ENCODE peak calls at places on chromosomes 6 and 20, in seven cellular contexts. One of them, this sample, is unnamed.

GRCh38 chr6:136466789-136467585 is 83.2 kb downstream of the MAP7 start:
- DNase-seq in activated CD8-positive, alpha-beta memory T cell treated with anti-CD3 and anti-CD28 coated beads for 4 hours: no peak
- DNase-seq in activated effector memory CD4-positive, alpha-beta T cell treated with Interleukin-2 at 50 U/mL for 16 hours: no peak
- DNase-seq in CD4-positive, CD25-positive, alpha-beta regulatory T cell: no peak
- DNase-seq in CD8-positive, alpha-beta memory T cell: no peak
- DNase-seq in H7: no peak
- DNase-seq in Kasumi-1: no peak
- DNase-seq in this sample: no peak

GRCh38 chr6:42185597-42185996 is 9.2 kb downstream of the GUCA1B start:
- DNase-seq in activated CD8-positive, alpha-beta memory T cell treated with anti-CD3 and anti-CD28 coated beads for 4 hours: no peak
- DNase-seq in activated effector memory CD4-positive, alpha-beta T cell treated with Interleukin-2 at 50 U/mL for 16 hours: no peak
- DNase-seq in CD4-positive, CD25-positive, alpha-beta regulatory T cell: no peak
- DNase-seq in CD8-positive, alpha-beta memory T cell: no peak
- DNase-seq in H7: no peak
- DNase-seq in Kasumi-1: no peak
- DNase-seq in this sample: no peak

GRCh38 chr6:159170999-159171712 is 2.0 kb downstream of the FNDC1 start:
- DNase-seq in activated CD8-positive, alpha-beta memory T cell treated with anti-CD3 and anti-CD28 coated beads for 4 hours: no peak
- DNase-seq in activated effector memory CD4-positive, alpha-beta T cell treated with Interleukin-2 at 50 U/mL for 16 hours: no peak
- DNase-seq in CD4-positive, CD25-positive, alpha-beta regulatory T cell: no peak
- DNase-seq in CD8-positive, alpha-beta memory T cell: no peak
- DNase-seq in H7: no peak
- DNase-seq in Kasumi-1: no peak
- DNase-seq in this sample: no peak

GRCh38 chr6:159716247-159717086 is 10.8 kb upstream of the WTAP start:
- DNase-seq in activated CD8-positive, alpha-beta memory T cell treated with anti-CD3 and anti-CD28 coated beads for 4 hours: no peak
- DNase-seq in activated effector memory CD4-positive, alpha-beta T cell treated with Interleukin-2 at 50 U/mL for 16 hours: no peak
- DNase-seq in CD4-positive, CD25-positive, alpha-beta regulatory T cell: no peak
- DNase-seq in CD8-positive, alpha-beta memory T cell: no peak
- DNase-seq in H7: no peak
- DNase-seq in Kasumi-1: peak; percentile 11
- DNase-seq in this sample: no peak

GRCh38 chr6:163867518-163868292 is 453.2 kb downstream of the QKI start:
- DNase-seq in activated CD8-positive, alpha-beta memory T cell treated with anti-CD3 and anti-CD28 coated beads for 4 hours: no peak
- DNase-seq in activated effector memory CD4-positive, alpha-beta T cell treated with Interleukin-2 at 50 U/mL for 16 hours: no peak
- DNase-seq in CD4-positive, CD25-positive, alpha-beta regulatory T cell: no peak
- DNase-seq in CD8-positive, alpha-beta memory T cell: no peak
- DNase-seq in H7: peak; percentile 56
- DNase-seq in Kasumi-1: no peak
- DNase-seq in this sample: peak; percentile 33

GRCh38 chr6:2103644-2104523 is 141.5 kb downstream of the GMDS start:
- DNase-seq in activated CD8-positive, alpha-beta memory T cell treated with anti-CD3 and anti-CD28 coated beads for 4 hours: no peak
- DNase-seq in activated effector memory CD4-positive, alpha-beta T cell treated with Interleukin-2 at 50 U/mL for 16 hours: no peak
- DNase-seq in CD4-positive, CD25-positive, alpha-beta regulatory T cell: no peak
- DNase-seq in CD8-positive, alpha-beta memory T cell: no peak
- DNase-seq in H7: no peak
- DNase-seq in Kasumi-1: peak; percentile 76
- DNase-seq in this sample: no peak

GRCh38 chr20:54844346-54844745 is 369.0 kb downstream of the DOK5 start:
- DNase-seq in activated CD8-positive, alpha-beta memory T cell treated with anti-CD3 and anti-CD28 coated beads for 4 hours: no peak
- DNase-seq in activated effector memory CD4-positive, alpha-beta T cell treated with Interleukin-2 at 50 U/mL for 16 hours: no peak
- DNase-seq in CD4-positive, CD25-positive, alpha-beta regulatory T cell: no peak
- DNase-seq in CD8-positive, alpha-beta memory T cell: no peak
- DNase-seq in H7: no peak
- DNase-seq in Kasumi-1: no peak
- DNase-seq in this sample: no peak

GRCh38 chr6:36827261-36828079 is 11.8 kb downstream of the CPNE5 start:
- DNase-seq in activated CD8-positive, alpha-beta memory T cell treated with anti-CD3 and anti-CD28 coated beads for 4 hours: no peak
- DNase-seq in activated effector memory CD4-positive, alpha-beta T cell treated with Interleukin-2 at 50 U/mL for 16 hours: peak; percentile 12
- DNase-seq in CD4-positive, CD25-positive, alpha-beta regulatory T cell: no peak
- DNase-seq in CD8-positive, alpha-beta memory T cell: no peak
- DNase-seq in H7: no peak
- DNase-seq in Kasumi-1: peak; percentile 97
- DNase-seq in this sample: no peak

GRCh38 chr20:2967841-2968240 is 75.6 kb upstream of the GNRH2 start:
- DNase-seq in activated CD8-positive, alpha-beta memory T cell treated with anti-CD3 and anti-CD28 coated beads for 4 hours: no peak
- DNase-seq in activated effector memory CD4-positive, alpha-beta T cell treated with Interleukin-2 at 50 U/mL for 16 hours: no peak
- DNase-seq in CD4-positive, CD25-positive, alpha-beta regulatory T cell: no peak
- DNase-seq in CD8-positive, alpha-beta memory T cell: no peak
- DNase-seq in H7: peak; percentile 20
- DNase-seq in Kasumi-1: no peak
- DNase-seq in this sample: no peak

GRCh38 chr6:99619409-99619762 is 12.8 kb downstream of the PRDM13 start:
- DNase-seq in activated CD8-positive, alpha-beta memory T cell treated with anti-CD3 and anti-CD28 coated beads for 4 hours: no peak
- DNase-seq in activated effector memory CD4-positive, alpha-beta T cell treated with Interleukin-2 at 50 U/mL for 16 hours: no peak
- DNase-seq in CD4-positive, CD25-positive, alpha-beta regulatory T cell: no peak
- DNase-seq in CD8-positive, alpha-beta memory T cell: no peak
- DNase-seq in H7: no peak
- DNase-seq in Kasumi-1: no peak
- DNase-seq in this sample: no peak

GRCh38 chr6:170182093-170182780 is 108.6 kb downstream of the DLL1 start:
- DNase-seq in activated CD8-positive, alpha-beta memory T cell treated with anti-CD3 and anti-CD28 coated beads for 4 hours: no peak
- DNase-seq in activated effector memory CD4-positive, alpha-beta T cell treated with Interleukin-2 at 50 U/mL for 16 hours: no peak
- DNase-seq in CD4-positive, CD25-positive, alpha-beta regulatory T cell: no peak
- DNase-seq in CD8-positive, alpha-beta memory T cell: peak; percentile 34
- DNase-seq in H7: no peak
- DNase-seq in Kasumi-1: no peak
- DNase-seq in this sample: no peak

GRCh38 chr6:27352850-27353249 is 35.7 kb upstream of the ZNF391 start:
- DNase-seq in activated CD8-positive, alpha-beta memory T cell treated with anti-CD3 and anti-CD28 coated beads for 4 hours: no peak
- DNase-seq in activated effector memory CD4-positive, alpha-beta T cell treated with Interleukin-2 at 50 U/mL for 16 hours: no peak
- DNase-seq in CD4-positive, CD25-positive, alpha-beta regulatory T cell: no peak
- DNase-seq in CD8-positive, alpha-beta memory T cell: no peak
- DNase-seq in H7: no peak
- DNase-seq in Kasumi-1: no peak
- DNase-seq in this sample: no peak

GRCh38 chr20:43915209-43916072 is 789 bp downstream of the TOX2 start:
- DNase-seq in activated CD8-positive, alpha-beta memory T cell treated with anti-CD3 and anti-CD28 coated beads for 4 hours: peak; percentile 14
- DNase-seq in activated effector memory CD4-positive, alpha-beta T cell treated with Interleukin-2 at 50 U/mL for 16 hours: peak; percentile 7
- DNase-seq in CD4-positive, CD25-positive, alpha-beta regulatory T cell: peak; percentile 17
- DNase-seq in CD8-positive, alpha-beta memory T cell: peak; percentile 66
- DNase-seq in H7: peak; percentile 88
- DNase-seq in Kasumi-1: no peak
- DNase-seq in this sample: peak; percentile 63

GRCh38 chr20:11035211-11035610 is 361.4 kb upstream of the JAG1 start:
- DNase-seq in activated CD8-positive, alpha-beta memory T cell treated with anti-CD3 and anti-CD28 coated beads for 4 hours: no peak
- DNase-seq in activated effector memory CD4-positive, alpha-beta T cell treated with Interleukin-2 at 50 U/mL for 16 hours: no peak
- DNase-seq in CD4-positive, CD25-positive, alpha-beta regulatory T cell: no peak
- DNase-seq in CD8-positive, alpha-beta memory T cell: no peak
- DNase-seq in H7: no peak
- DNase-seq in Kasumi-1: no peak
- DNase-seq in this sample: no peak

GRCh38 chr6:10412165-10412947 is 2.5 kb downstream of the TFAP2A start:
- DNase-seq in activated CD8-positive, alpha-beta memory T cell treated with anti-CD3 and anti-CD28 coated beads for 4 hours: peak; percentile 4
- DNase-seq in activated effector memory CD4-positive, alpha-beta T cell treated with Interleukin-2 at 50 U/mL for 16 hours: no peak
- DNase-seq in CD4-positive, CD25-positive, alpha-beta regulatory T cell: peak; percentile 10
- DNase-seq in CD8-positive, alpha-beta memory T cell: peak; percentile 56
- DNase-seq in H7: peak; percentile 94
- DNase-seq in Kasumi-1: peak; percentile 36
- DNase-seq in this sample: peak; percentile 79

GRCh38 chr6:90669420-90669819 is 82.5 kb upstream of the MAP3K7 start:
- DNase-seq in activated CD8-positive, alpha-beta memory T cell treated with anti-CD3 and anti-CD28 coated beads for 4 hours: no peak
- DNase-seq in activated effector memory CD4-positive, alpha-beta T cell treated with Interleukin-2 at 50 U/mL for 16 hours: no peak
- DNase-seq in CD4-positive, CD25-positive, alpha-beta regulatory T cell: no peak
- DNase-seq in CD8-positive, alpha-beta memory T cell: no peak
- DNase-seq in H7: no peak
- DNase-seq in Kasumi-1: no peak
- DNase-seq in this sample: no peak

GRCh38 chr20:33635341-33635740 is 26.8 kb upstream of the C20orf144 start:
- DNase-seq in activated CD8-positive, alpha-beta memory T cell treated with anti-CD3 and anti-CD28 coated beads for 4 hours: no peak
- DNase-seq in activated effector memory CD4-positive, alpha-beta T cell treated with Interleukin-2 at 50 U/mL for 16 hours: no peak
- DNase-seq in CD4-positive, CD25-positive, alpha-beta regulatory T cell: no peak
- DNase-seq in CD8-positive, alpha-beta memory T cell: no peak
- DNase-seq in H7: no peak
- DNase-seq in Kasumi-1: no peak
- DNase-seq in this sample: no peak

GRCh38 chr6:25053875-25054371 is 118.2 kb upstream of the RIPOR2 start:
- DNase-seq in activated CD8-positive, alpha-beta memory T cell treated with anti-CD3 and anti-CD28 coated beads for 4 hours: no peak
- DNase-seq in activated effector memory CD4-positive, alpha-beta T cell treated with Interleukin-2 at 50 U/mL for 16 hours: no peak
- DNase-seq in CD4-positive, CD25-positive, alpha-beta regulatory T cell: no peak
- DNase-seq in CD8-positive, alpha-beta memory T cell: no peak
- DNase-seq in H7: no peak
- DNase-seq in Kasumi-1: peak; percentile 33
- DNase-seq in this sample: no peak

GRCh38 chr6:143141442-143141841 is 80.8 kb downstream of the AIG1 start:
- DNase-seq in activated CD8-positive, alpha-beta memory T cell treated with anti-CD3 and anti-CD28 coated beads for 4 hours: no peak
- DNase-seq in activated effector memory CD4-positive, alpha-beta T cell treated with Interleukin-2 at 50 U/mL for 16 hours: no peak
- DNase-seq in CD4-positive, CD25-positive, alpha-beta regulatory T cell: no peak
- DNase-seq in CD8-positive, alpha-beta memory T cell: no peak
- DNase-seq in H7: no peak
- DNase-seq in Kasumi-1: no peak
- DNase-seq in this sample: no peak

GRCh38 chr20:19407731-19408130 is 195.3 kb downstream of the SLC24A3 start:
- DNase-seq in activated CD8-positive, alpha-beta memory T cell treated with anti-CD3 and anti-CD28 coated beads for 4 hours: no peak
- DNase-seq in activated effector memory CD4-positive, alpha-beta T cell treated with Interleukin-2 at 50 U/mL for 16 hours: no peak
- DNase-seq in CD4-positive, CD25-positive, alpha-beta regulatory T cell: no peak
- DNase-seq in CD8-positive, alpha-beta memory T cell: no peak
- DNase-seq in H7: no peak
- DNase-seq in Kasumi-1: no peak
- DNase-seq in this sample: no peak

GRCh38 chr6:37566209-37566859 is 66.6 kb upstream of the CCDC167 start:
- DNase-seq in activated CD8-positive, alpha-beta memory T cell treated with anti-CD3 and anti-CD28 coated beads for 4 hours: peak; percentile 39
- DNase-seq in activated effector memory CD4-positive, alpha-beta T cell treated with Interleukin-2 at 50 U/mL for 16 hours: peak; percentile 47
- DNase-seq in CD4-positive, CD25-positive, alpha-beta regulatory T cell: peak; percentile 63
- DNase-seq in CD8-positive, alpha-beta memory T cell: peak; percentile 80
- DNase-seq in H7: peak; percentile 97
- DNase-seq in Kasumi-1: peak; percentile 30
- DNase-seq in this sample: peak; percentile 86

GRCh38 chr6:144215402-144215931 is 65.2 kb downstream of the STX11 start:
- DNase-seq in activated CD8-positive, alpha-beta memory T cell treated with anti-CD3 and anti-CD28 coated beads for 4 hours: no peak
- DNase-seq in activated effector memory CD4-positive, alpha-beta T cell treated with Interleukin-2 at 50 U/mL for 16 hours: peak; percentile 8
- DNase-seq in CD4-positive, CD25-positive, alpha-beta regulatory T cell: no peak
- DNase-seq in CD8-positive, alpha-beta memory T cell: peak; percentile 49
- DNase-seq in H7: peak; percentile 26
- DNase-seq in Kasumi-1: peak; percentile 47
- DNase-seq in this sample: no peak

GRCh38 chr20:19993937-19994667 is 23.1 kb upstream of the NAA20 start:
- DNase-seq in activated CD8-positive, alpha-beta memory T cell treated with anti-CD3 and anti-CD28 coated beads for 4 hours: no peak
- DNase-seq in activated effector memory CD4-positive, alpha-beta T cell treated with Interleukin-2 at 50 U/mL for 16 hours: no peak
- DNase-seq in CD4-positive, CD25-positive, alpha-beta regulatory T cell: no peak
- DNase-seq in CD8-positive, alpha-beta memory T cell: no peak
- DNase-seq in H7: no peak
- DNase-seq in Kasumi-1: no peak
- DNase-seq in this sample: no peak

GRCh38 chr6:65113581-65113980 is 593.4 kb downstream of the EYS start:
- DNase-seq in activated CD8-positive, alpha-beta memory T cell treated with anti-CD3 and anti-CD28 coated beads for 4 hours: no peak
- DNase-seq in activated effector memory CD4-positive, alpha-beta T cell treated with Interleukin-2 at 50 U/mL for 16 hours: no peak
- DNase-seq in CD4-positive, CD25-positive, alpha-beta regulatory T cell: no peak
- DNase-seq in CD8-positive, alpha-beta memory T cell: no peak
- DNase-seq in H7: no peak
- DNase-seq in Kasumi-1: no peak
- DNase-seq in this sample: no peak

GRCh38 chr6:98835149-98836024 is 1.0 kb downstream of the POU3F2 start:
- DNase-seq in activated CD8-positive, alpha-beta memory T cell treated with anti-CD3 and anti-CD28 coated beads for 4 hours: no peak
- DNase-seq in activated effector memory CD4-positive, alpha-beta T cell treated with Interleukin-2 at 50 U/mL for 16 hours: no peak
- DNase-seq in CD4-positive, CD25-positive, alpha-beta regulatory T cell: no peak
- DNase-seq in CD8-positive, alpha-beta memory T cell: no peak
- DNase-seq in H7: peak; percentile 77
- DNase-seq in Kasumi-1: no peak
- DNase-seq in this sample: no peak

GRCh38 chr6:137001287-137001976 is 43.3 kb downstream of the IL20RA start:
- DNase-seq in activated CD8-positive, alpha-beta memory T cell treated with anti-CD3 and anti-CD28 coated beads for 4 hours: no peak
- DNase-seq in activated effector memory CD4-positive, alpha-beta T cell treated with Interleukin-2 at 50 U/mL for 16 hours: no peak
- DNase-seq in CD4-positive, CD25-positive, alpha-beta regulatory T cell: no peak
- DNase-seq in CD8-positive, alpha-beta memory T cell: no peak
- DNase-seq in H7: peak; percentile 30
- DNase-seq in Kasumi-1: no peak
- DNase-seq in this sample: peak; percentile 26

GRCh38 chr6:13273202-13273930 is 55.0 kb downstream of the TBC1D7 start:
- DNase-seq in activated CD8-positive, alpha-beta memory T cell treated with anti-CD3 and anti-CD28 coated beads for 4 hours: no peak
- DNase-seq in activated effector memory CD4-positive, alpha-beta T cell treated with Interleukin-2 at 50 U/mL for 16 hours: no peak
- DNase-seq in CD4-positive, CD25-positive, alpha-beta regulatory T cell: no peak
- DNase-seq in CD8-positive, alpha-beta memory T cell: no peak
- DNase-seq in H7: no peak
- DNase-seq in Kasumi-1: no peak
- DNase-seq in this sample: no peak